ENCODE peak calls at places on chromosomes 3 and 15, in eight cellular contexts. W, A, N, D, Y, F, Q and G are unnamed samples.

GRCh38 chr3:40753956-40754355 is 229.2 kb downstream of the ZNF621 start:
- DNase-seq in W (no peak), A (no peak), N (no peak), D (no peak), Y (no peak), F (no peak), Q (no peak), G (no peak)

GRCh38 chr3:115095236-115095635 is 51.9 kb downstream of the ZBTB20 start:
- DNase-seq in W (no peak), A (no peak), N (no peak), D (no peak), Y (no peak), F (no peak), Q (no peak), G (no peak)

GRCh38 chr3:58946875-58947274 is 103.0 kb downstream of the CFAP20DC start:
- DNase-seq in W (no peak), A (no peak), N (no peak), D (no peak), Y (no peak), F (no peak), Q (no peak), G (no peak)

GRCh38 chr15:32717290-32718081 is at the start of gene GREM1:
- DNase-seq in W (no peak), A (peak; percentile 37), N (no peak), D (no peak), Y (no peak), F (no peak), Q (no peak), G (no peak)

GRCh38 chr15:38991126-38991525 is 426.5 kb upstream of the RASGRP1 start:
- DNase-seq in W (no peak), A (no peak), N (no peak), D (no peak), Y (no peak), F (no peak), Q (no peak), G (no peak)

GRCh38 chr3:23884481-23884880 is 32.3 kb downstream of the NKIRAS1 start:
- DNase-seq in W (no peak), A (no peak), N (no peak), D (no peak), Y (no peak), F (no peak), Q (no peak), G (no peak)

GRCh38 chr3:189981668-189982067 is 139.0 kb downstream of the P3H2 start:
- DNase-seq in W (no peak), A (no peak), N (no peak), D (no peak), Y (no peak), F (no peak), Q (no peak), G (no peak)

GRCh38 chr3:38353151-38353550 is 6.6 kb downstream of the XYLB start:
- DNase-seq in W (no peak), A (no peak), N (no peak), D (no peak), Y (no peak), F (no peak), Q (no peak), G (no peak)